ENCODE peak calls at places on chromosomes 6 and 20, in six cellular contexts. P is ascending aorta, S is esophagus muscularis mucosa, W is body of pancreas, R is AG10803, D is lower lobe of right lung. I is an unnamed sample.

GRCh38 chr20:33650753-33651561 is 11.2 kb upstream of the C20orf144 start:
- DNase-seq in R (no peak), D (no peak), S (no peak), W (peak; percentile 12), P (no peak), I (no peak)

GRCh38 chr20:9447182-9447581 is 67.2 kb upstream of the LAMP5 start:
- DNase-seq in P (no peak), S (no peak), D (no peak), W (no peak), R (no peak), I (no peak)

GRCh38 chr6:149014631-149015171 is 267.9 kb downstream of the UST start:
- DNase-seq in D (no peak), S (no peak), P (no peak), R (peak; percentile 45), W (no peak), I (no peak)

GRCh38 chr6:14903176-14904088 is 342.4 kb upstream of the JARID2 start:
- DNase-seq in D (no peak), R (peak; percentile 43), P (no peak), S (no peak), W (no peak), I (no peak)

GRCh38 chr6:104995989-104996617 is 39.2 kb downstream of the LIN28B start:
- DNase-seq in P (no peak), S (no peak), D (no peak), W (no peak), R (peak; percentile 5), I (no peak)

GRCh38 chr6:46760925-46761324 is 14.2 kb downstream of the ANKRD66 start:
- DNase-seq in S (no peak), P (no peak), W (no peak), R (no peak), D (no peak), I (no peak)

GRCh38 chr6:66210964-66211363 is 503.9 kb upstream of the EYS start:
- DNase-seq in P (no peak), D (no peak), S (no peak), W (no peak), R (no peak), I (no peak)

GRCh38 chr20:8633366-8633765 is 435.5 kb upstream of the PLCB4 start:
- DNase-seq in P (no peak), S (no peak), W (no peak), D (no peak), R (peak; percentile 23), I (peak; percentile 9)

GRCh38 chr20:43669332-43669731 is 2.4 kb downstream of the MYBL2 start:
- DNase-seq in W (no peak), R (peak; percentile 13), S (no peak), P (no peak), D (no peak), I (no peak)

GRCh38 chr20:12207875-12208274 is 290.2 kb downstream of the BTBD3 start:
- DNase-seq in R (peak; percentile 34), S (no peak), W (peak; percentile 56), P (no peak), D (no peak), I (no peak)

GRCh38 chr6:51678905-51679620 is 408.4 kb downstream of the PKHD1 start:
- DNase-seq in R (no peak), P (no peak), W (no peak), S (no peak), D (no peak), I (no peak)

GRCh38 chr20:20780127-20780822 is 67.8 kb upstream of the RALGAPA2 start:
- DNase-seq in R (peak; percentile 13), S (no peak), W (peak; percentile 57), P (peak; percentile 84), D (peak; percentile 93), I (peak; percentile 59)

GRCh38 chr6:85192186-85192585 is 257.7 kb upstream of the NT5E start:
- DNase-seq in D (no peak), P (no peak), S (no peak), R (peak; percentile 78), W (no peak), I (no peak)

GRCh38 chr20:51752343-51752951 is 15.7 kb downstream of the ATP9A start:
- DNase-seq in S (no peak), P (peak; percentile 68), D (no peak), R (peak; percentile 92), W (no peak), I (peak; percentile 39)

GRCh38 chr20:4767084-4767483 is 45.4 kb downstream of the PRND start:
- DNase-seq in S (no peak), D (no peak), R (no peak), W (no peak), P (no peak), I (no peak)

GRCh38 chr6:96787846-96788580 is 49.3 kb downstream of the GPR63 start:
- DNase-seq in S (no peak), P (no peak), R (no peak), D (no peak), W (no peak), I (no peak)

GRCh38 chr20:4637081-4637797 is 84.5 kb upstream of the PRND start:
- DNase-seq in S (no peak), W (no peak), P (no peak), D (no peak), R (peak; percentile 46), I (no peak)

GRCh38 chr6:17303444-17303843 is 22.3 kb downstream of the RBM24 start:
- DNase-seq in S (no peak), R (no peak), D (no peak), W (no peak), P (no peak), I (no peak)

GRCh38 chr6:141140905-141141304 is 991.8 kb upstream of the GJE1 start:
- DNase-seq in W (no peak), R (no peak), P (no peak), S (no peak), D (no peak), I (no peak)
- H3K4me3 ChIP-seq in W (no peak overlapping the region), R (no peak overlapping the region), P (no peak overlapping the region), S (no peak overlapping the region), D (no peak overlapping the region), I (no peak overlapping the region)

DNA sequence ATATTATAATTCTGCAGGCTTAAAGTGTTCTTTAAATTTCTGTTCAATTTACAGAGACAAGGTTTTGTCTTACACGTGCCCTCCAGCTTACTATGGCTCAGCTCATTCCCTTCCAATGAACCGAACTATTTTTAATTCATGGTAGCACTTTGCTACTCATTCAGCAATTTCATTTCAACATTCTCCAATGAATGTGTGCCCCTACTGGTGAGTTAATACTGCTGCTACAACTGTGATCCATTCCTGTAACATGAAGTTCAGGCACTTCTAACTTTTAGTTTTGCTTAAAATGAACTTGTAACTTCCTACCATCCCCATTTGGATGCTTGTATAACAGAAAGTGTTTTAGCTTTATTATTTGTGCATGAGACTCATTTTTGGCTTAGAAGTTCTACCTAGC is 99.7 kb downstream of the F13A1 start:
- DNase-seq in R (no peak), W (no peak), S (no peak), P (no peak), D (no peak), I (no peak)
- TF ChIP-seq CTCF in R (peak; percentile 51), W (no peak), S (no peak), P (no peak), D (no peak), I (peak; percentile 48)

GRCh38 chr6:76876922-76877553 is 586.3 kb downstream of the HTR1B start:
- DNase-seq in R (no peak), P (peak; percentile 62), W (peak; percentile 75), S (no peak), D (no peak), I (peak; percentile 7)
- H3K4me3 ChIP-seq in R (no peak overlapping the region), P (no peak overlapping the region), W (no peak overlapping the region), S (no peak overlapping the region), D (peak overlapping the region; percentile 14), I (no peak overlapping the region)

DNA sequence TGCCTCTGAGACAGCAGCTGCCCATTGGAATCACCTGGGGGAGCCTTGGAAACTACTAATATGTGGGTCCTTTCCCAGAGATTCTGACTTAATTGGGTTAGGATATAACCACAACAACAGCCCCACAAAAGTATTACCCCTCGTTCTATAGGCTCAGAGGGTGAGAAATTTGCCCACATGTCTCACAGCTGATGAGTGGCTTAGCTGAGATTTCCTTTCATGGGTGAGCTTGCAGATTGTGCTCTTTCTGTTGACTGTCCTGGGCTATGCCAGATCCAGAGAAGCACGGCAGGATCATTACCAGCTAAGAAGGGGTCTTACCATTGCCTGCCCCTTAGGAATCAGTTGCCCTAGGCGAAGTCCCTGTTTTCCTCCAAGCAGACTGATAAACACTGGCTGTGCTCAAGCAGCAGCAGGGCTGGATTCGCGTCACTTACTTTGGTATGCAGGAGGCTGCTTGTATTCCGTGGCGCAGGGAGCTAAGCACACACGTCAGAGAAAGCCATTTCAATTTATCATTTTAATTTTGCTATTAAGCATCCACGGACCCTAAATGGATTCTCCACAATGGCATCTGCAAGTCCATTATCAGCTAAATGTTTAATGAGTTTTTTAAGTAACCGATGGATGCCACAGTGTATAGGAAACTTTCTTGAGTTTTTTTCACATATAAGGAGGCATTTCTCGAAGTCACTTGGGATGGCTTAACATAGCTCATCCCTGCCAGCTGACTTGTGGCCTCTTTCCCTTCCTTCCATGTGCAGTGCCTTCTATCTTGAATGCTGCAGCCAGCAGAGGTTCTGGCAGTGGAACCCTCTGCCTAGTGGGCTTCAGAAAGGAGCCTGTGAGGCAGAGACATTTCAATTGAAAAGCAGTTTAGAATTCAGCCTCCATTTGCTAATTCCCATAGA is 51.6 kb downstream of the AKAP12 start:
- DNase-seq in P (peak; percentile 78), S (no peak), W (peak; percentile 21), R (peak; percentile 40), D (no peak), I (peak; percentile 52)
- TF ChIP-seq CTCF in P (no peak), S (no peak), W (no peak), R (no peak), D (no peak), I (no peak)

GRCh38 chr20:64048402-64049044 is 916 bp downstream of the SOX18 start:
- DNase-seq in R (no peak), S (no peak), P (no peak), W (no peak), D (no peak), I (no peak)
- H3K4me3 ChIP-seq in R (no peak overlapping the region), S (peak overlapping the region; percentile 47), P (peak overlapping the region; percentile 36), W (no peak overlapping the region), D (peak overlapping the region; percentile 58), I (no peak overlapping the region)

I was measured in epithelial cell of proximal tubule.